ENCODE peak calls at places on chromosomes 1 and 21, in ten cellular contexts. E is tibial artery, I is cardiac muscle cell, J is upper lobe of right lung, A is fibroblast of the aortic adventitia, T is OCI-LY7, X is fibroblast of villous mesenchyme, P is A673, N is epithelial cell of esophagus, R is HFF-Myc. B is an unnamed sample.

GRCh38 chr1:153389394-153389793 is 1.5 kb downstream of the S100A8 start:
- DNase-seq in E (no peak), I (no peak), J (no peak), A (no peak), T (no peak), X (no peak), P (no peak), N (peak), R (no peak), B (no peak)

GRCh38 chr1:223652436-223652901 is 13.0 kb downstream of the CAPN8 start:
- DNase-seq in E (no peak), I (no peak), J (no peak), A (no peak), T (no peak), X (no peak), P (no peak), N (peak), R (no peak), B (no peak)

GRCh38 chr1:177351361-177352108 is 180.8 kb downstream of the BRINP2 start:
- DNase-seq in E (no peak), I (peak), J (peak), A (no peak), T (no peak), X (peak), P (no peak), N (no peak), R (no peak), B (peak)

GRCh38 chr1:233599542-233600073 is 14.3 kb upstream of the KCNK1 start:
- DNase-seq in E (no peak), I (no peak), J (no peak), A (no peak), T (no peak), X (no peak), P (no peak), N (no peak), R (no peak), B (no peak)

GRCh38 chr1:213389061-213389581 is 338.1 kb downstream of the RPS6KC1 start:
- DNase-seq in E (no peak), I (no peak), J (no peak), A (no peak), T (no peak), X (no peak), P (no peak), N (no peak), R (no peak), B (no peak)

GRCh38 chr1:21605964-21606705 is 63.0 kb downstream of the RAP1GAP start:
- DNase-seq in E (no peak), I (no peak), J (peak), A (no peak), T (no peak), X (no peak), P (no peak), N (no peak), R (no peak), B (no peak)

GRCh38 chr1:100396651-100397050 is 44.3 kb downstream of the CDC14A start:
- DNase-seq in E (no peak), I (no peak), J (no peak), A (no peak), T (no peak), X (no peak), P (no peak), N (no peak), R (no peak), B (no peak)

GRCh38 chr1:28507247-28507645 is 1.4 kb downstream of the RCC1 start:
- DNase-seq in E (no peak), I (peak), J (no peak), A (peak), T (peak), X (peak), P (peak), N (no peak), R (no peak), B (no peak)

GRCh38 chr1:115450641-115451040 is 112.6 kb upstream of the NGF start:
- DNase-seq in E (no peak), I (peak), J (no peak), A (peak), T (no peak), X (no peak), P (no peak), N (no peak), R (no peak), B (no peak)

GRCh38 chr1:108075055-108075454 is 110.1 kb upstream of the VAV3 start:
- DNase-seq in E (no peak), I (no peak), J (no peak), A (no peak), T (peak), X (no peak), P (no peak), N (no peak), R (no peak), B (no peak)

GRCh38 chr1:36327421-36328087 is 4.1 kb upstream of the EVA1B start:
- DNase-seq in E (no peak), I (peak), J (no peak), A (peak), T (no peak), X (peak), P (no peak), N (peak), R (no peak), B (no peak)

GRCh38 chr21:45050786-45051489 is 23.4 kb upstream of the ADARB1 start:
- DNase-seq in E (peak), I (peak), J (no peak), A (peak), T (no peak), X (peak), P (peak), N (no peak), R (no peak), B (no peak)

GRCh38 chr1:89635825-89636815 is 3.2 kb downstream of the LRRC8C start:
- DNase-seq in E (no peak), I (peak), J (no peak), A (peak), T (no peak), X (peak), P (peak), N (peak), R (no peak), B (no peak)

GRCh38 chr1:233168384-233168783 is 127.1 kb downstream of the PCNX2 start:
- DNase-seq in E (no peak), I (no peak), J (no peak), A (no peak), T (no peak), X (no peak), P (no peak), N (peak), R (no peak), B (no peak)

GRCh38 chr21:28336299-28336698 is 656.4 kb downstream of the LTN1 start:
- DNase-seq in E (no peak), I (peak), J (no peak), A (peak), T (peak), X (peak), P (peak), N (peak), R (peak), B (no peak)

GRCh38 chr1:219990782-219991510 is 55.4 kb downstream of the EPRS1 start:
- DNase-seq in E (no peak), I (peak), J (no peak), A (peak), T (peak), X (peak), P (peak), N (peak), R (peak), B (no peak)

GRCh38 chr1:66521736-66522365 is 12.1 kb upstream of the SGIP1 start:
- DNase-seq in E (no peak), I (peak), J (no peak), A (peak), T (no peak), X (peak), P (peak), N (peak), R (peak), B (no peak)

GRCh38 chr1:22044690-22045420 is 7.7 kb upstream of the CDC42 start:
- DNase-seq in E (no peak), I (peak), J (peak), A (peak), T (no peak), X (peak), P (no peak), N (peak), R (no peak), B (no peak)

GRCh38 chr1:190444464-190444863 is 33.2 kb downstream of the BRINP3 start:
- DNase-seq in E (no peak), I (no peak), J (no peak), A (no peak), T (no peak), X (no peak), P (no peak), N (no peak), R (no peak), B (no peak)

GRCh38 chr1:214570442-214570841 is 19.0 kb upstream of the PTPN14 start:
- DNase-seq in E (no peak), I (peak), J (no peak), A (peak), T (no peak), X (peak), P (no peak), N (peak), R (no peak), B (no peak)

GRCh38 chr1:77991638-77992037 is 12.8 kb upstream of the FUBP1 start:
- DNase-seq in E (no peak), I (no peak), J (no peak), A (no peak), T (no peak), X (no peak), P (no peak), N (peak), R (no peak), B (no peak)

GRCh38 chr1:71104417-71104816 is 23.6 kb upstream of the ZRANB2 start:
- DNase-seq in E (no peak), I (no peak), J (no peak), A (no peak), T (no peak), X (no peak), P (no peak), N (no peak), R (no peak), B (no peak)

GRCh38 chr1:6859415-6860343 is 74.4 kb downstream of the CAMTA1 start:
- DNase-seq in E (no peak), I (peak), J (no peak), A (peak), T (no peak), X (peak), P (peak), N (peak), R (peak), B (no peak)

GRCh38 chr1:109482796-109483638 is 688 bp upstream of the ATXN7L2 start:
- DNase-seq in E (peak), I (no peak), J (peak), A (no peak), T (peak), X (no peak), P (no peak), N (no peak), R (no peak), B (peak)

GRCh38 chr1:2629627-2630497 is 3.0 kb downstream of the MMEL1 start:
- DNase-seq in E (no peak), I (no peak), J (peak), A (no peak), T (no peak), X (no peak), P (no peak), N (no peak), R (no peak), B (no peak)

GRCh38 chr1:4397196-4397595 is 257.2 kb upstream of the AJAP1 start:
- DNase-seq in E (no peak), I (no peak), J (no peak), A (no peak), T (no peak), X (no peak), P (peak), N (no peak), R (no peak), B (no peak)

GRCh38 chr1:235902638-235903542 is 36.2 kb upstream of the LYST start:
- DNase-seq in E (no peak), I (peak), J (peak), A (peak), T (no peak), X (peak), P (no peak), N (peak), R (no peak), B (no peak)

GRCh38 chr1:228513244-228513900 is 26.2 kb downstream of the RNF187 start:
- DNase-seq in E (peak), I (no peak), J (no peak), A (no peak), T (no peak), X (no peak), P (no peak), N (no peak), R (no peak), B (no peak)

GRCh38 chr21:39849014-39849655 is 18.1 kb upstream of the PCP4 start:
- DNase-seq in E (no peak), I (no peak), J (no peak), A (no peak), T (no peak), X (no peak), P (no peak), N (no peak), R (no peak), B (no peak)

GRCh38 chr1:16348414-16349182 is 3.7 kb downstream of the FBXO42 start:
- DNase-seq in E (no peak), I (peak), J (peak), A (peak), T (no peak), X (peak), P (no peak), N (peak), R (no peak), B (no peak)

GRCh38 chr21:44921928-44922327 is 1.2 kb upstream of the ITGB2 start:
- DNase-seq in E (no peak), I (no peak), J (no peak), A (no peak), T (no peak), X (no peak), P (no peak), N (no peak), R (no peak), B (no peak)

GRCh38 chr1:110136911-110137310 is 13.4 kb upstream of the SLC6A17 start:
- DNase-seq in E (peak), I (no peak), J (no peak), A (peak), T (no peak), X (no peak), P (no peak), N (no peak), R (no peak), B (peak)

GRCh38 chr1:110487676-110488075 is 31.3 kb downstream of the KCNA10 start:
- DNase-seq in E (no peak), I (peak), J (no peak), A (peak), T (no peak), X (peak), P (no peak), N (peak), R (no peak), B (no peak)

DNA sequence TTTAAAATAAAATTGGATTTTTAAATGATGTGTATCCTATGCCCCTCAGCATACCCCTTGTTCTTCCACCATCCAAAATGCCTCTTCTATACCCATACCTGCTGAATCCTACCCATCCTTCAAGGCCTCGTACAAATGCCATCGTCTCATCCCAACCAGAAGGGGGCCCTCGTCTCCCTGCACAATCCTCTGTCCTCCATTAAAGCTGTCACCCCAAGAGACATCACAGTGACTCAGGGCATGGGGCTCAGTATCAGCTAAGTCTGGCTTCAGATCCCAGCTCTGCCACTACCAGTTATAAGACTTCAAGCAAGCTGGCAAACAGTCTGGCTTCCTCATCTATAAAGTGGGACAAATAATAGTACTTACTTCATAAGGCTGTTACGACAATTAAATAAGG is 23.8 kb downstream of the IGFN1 start:
- DNase-seq in E (peak), I (no peak), J (no peak), A (no peak), T (no peak), X (no peak), P (peak), N (peak), R (no peak), B (no peak)
- TF ChIP-seq CTCF in E (no peak), I (no peak), J (no peak), A (no peak), T (peak), X (no peak), P (peak), N (peak), R (peak), B (no peak)

GRCh38 chr1:158972841-158973240 is 36.9 kb upstream of the IFI16 start:
- DNase-seq in E (no peak), I (peak), J (no peak), A (peak), T (peak), X (peak), P (peak), N (peak), R (no peak), B (no peak)
- TF ChIP-seq CTCF in E (no peak), I (no peak), J (no peak), A (no peak), T (peak), X (peak), P (peak), N (peak), R (no peak), B (no peak)

GRCh38 chr1:59775480-59775879 is 39.3 kb upstream of the HOOK1 start:
- DNase-seq in E (no peak), I (no peak), J (no peak), A (no peak), T (no peak), X (no peak), P (no peak), N (no peak), R (no peak), B (no peak)

GRCh38 chr1:59776960-59777852 is 37.5 kb upstream of the HOOK1 start:
- DNase-seq in E (no peak), I (peak), J (no peak), A (peak), T (no peak), X (peak), P (peak), N (no peak), R (no peak), B (no peak)

DNA sequence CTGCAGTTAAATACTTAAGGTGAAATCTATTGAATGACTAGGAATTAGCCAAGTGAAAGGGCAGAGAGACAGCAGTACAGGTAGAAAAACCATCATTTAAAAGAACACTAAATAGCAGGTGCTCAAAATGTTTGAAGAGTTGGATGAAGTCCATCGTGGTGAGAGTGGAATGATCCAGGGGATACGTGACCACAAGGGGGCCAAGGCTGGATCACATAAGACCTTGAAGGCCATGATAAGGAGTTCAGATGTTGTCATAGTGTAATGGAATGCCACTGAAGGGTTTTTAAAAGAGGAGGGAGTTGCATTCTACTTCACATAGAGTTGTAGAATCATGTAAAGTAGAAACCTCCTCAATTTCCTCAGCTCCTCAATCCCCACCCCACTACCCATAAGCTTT is 34.8 kb upstream of the HOOK1 start:
- DNase-seq in E (no peak), I (no peak), J (no peak), A (no peak), T (no peak), X (no peak), P (peak), N (no peak), R (no peak), B (no peak)
- TF ChIP-seq CTCF in E (no peak), I (no peak), J (no peak), A (no peak), T (peak), X (no peak), P (peak), N (no peak), R (peak), B (no peak)

GRCh38 chr1:24779689-24780464 is 34.6 kb downstream of the CLIC4 start:
- DNase-seq in E (no peak), I (no peak), J (no peak), A (peak), T (no peak), X (no peak), P (peak), N (no peak), R (no peak), B (no peak)
- TF ChIP-seq CTCF in E (no peak), I (peak), J (peak), A (no peak), T (peak), X (peak), P (peak), N (no peak), R (no peak), B (no peak)

DNA sequence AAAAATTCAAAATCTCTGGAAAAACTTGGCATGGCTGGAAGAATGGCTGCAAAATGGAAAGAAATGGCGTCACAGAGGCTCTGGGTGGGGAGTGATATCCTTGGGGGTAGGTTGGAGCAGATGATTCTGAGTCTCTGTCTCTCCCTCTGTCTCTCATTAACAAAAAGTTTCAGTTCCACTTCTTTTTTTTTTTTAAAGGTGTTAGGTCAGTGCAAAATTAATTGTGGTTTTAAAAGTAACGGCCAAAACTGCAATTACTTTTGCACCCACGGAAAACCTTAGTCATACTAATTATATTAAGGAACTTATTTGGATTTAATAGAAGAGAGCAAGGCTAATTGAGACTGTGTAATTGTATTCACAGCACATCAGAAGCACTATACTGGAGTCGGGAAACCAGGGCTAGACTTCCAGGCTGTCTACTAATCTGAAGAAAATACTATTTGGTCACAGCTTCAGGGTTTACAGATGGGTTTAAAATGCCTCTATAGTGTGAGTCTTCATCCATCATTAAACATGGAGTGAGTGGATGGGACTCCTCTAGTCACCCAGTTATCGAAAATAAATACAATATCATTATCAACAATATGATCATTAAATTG is 289.1 kb upstream of the PLD5 start:
- DNase-seq in E (no peak), I (no peak), J (no peak), A (no peak), T (peak), X (no peak), P (no peak), N (no peak), R (no peak), B (no peak)
- TF ChIP-seq CTCF in E (no peak), I (no peak), J (no peak), A (no peak), T (no peak), X (no peak), P (no peak), N (no peak), R (no peak), B (no peak)

B was measured in nephron progenitor cell.